ENCODE peak calls at places on chromosomes 11 and 22, in five cellular contexts. C is psoas muscle; M is T47D; Q is coronary artery; B is stimulated activated CD8-positive, alpha-beta memory T cell treated with anti-CD3 and anti-CD28 coated beads, Interleukin-15, amount 100 ng/mL, for 4 hours. K is an unnamed sample.

GRCh38 chr11:106399075-106399500 is 321.6 kb downstream of the AASDHPPT start:
- DNase-seq in M (no peak), B (no peak), Q (peak), C (peak), K (peak)

GRCh38 chr11:78635814-78636506 is 61.3 kb upstream of the NARS2 start:
- DNase-seq in M (no peak), C (no peak), B (no peak), Q (no peak), K (no peak)

GRCh38 chr11:109512680-109513079 is 90.7 kb downstream of the C11orf87 start:
- DNase-seq in B (no peak), Q (no peak), C (no peak), M (no peak), K (no peak)

GRCh38 chr11:111811445-111811844 is 45.3 kb upstream of the PPP2R1B start:
- DNase-seq in B (no peak), C (no peak), M (no peak), Q (no peak), K (no peak)

GRCh38 chr11:88303037-88303436 is 34.5 kb downstream of the CTSC start:
- DNase-seq in Q (no peak), C (no peak), B (no peak), M (no peak), K (no peak)

GRCh38 chr22:32951807-32952153 is 106.4 kb downstream of the SYN3 start:
- DNase-seq in C (peak), M (no peak), Q (no peak), B (no peak), K (no peak)

GRCh38 chr11:78647986-78648875 is 73.6 kb upstream of the NARS2 start:
- DNase-seq in B (no peak), M (no peak), Q (peak), C (no peak), K (peak)

GRCh38 chr22:37397246-37397645 is 30.0 kb downstream of the ELFN2 start:
- DNase-seq in Q (no peak), C (no peak), B (no peak), M (no peak), K (no peak)

GRCh38 chr11:59053387-59053786 is 32.7 kb upstream of the GLYATL1B start:
- DNase-seq in C (peak), Q (no peak), B (peak), M (no peak), K (peak)

GRCh38 chr11:20599424-20600346 is at the start of gene SLC6A5:
- DNase-seq in C (no peak), Q (no peak), B (no peak), M (peak), K (peak)

GRCh38 chr11:117179048-117179999 is 781 bp downstream of the SIDT2 start:
- DNase-seq in B (no peak), Q (peak), C (peak), M (no peak), K (peak)

GRCh38 chr22:46537221-46537945 is at the start of gene CELSR1:
- DNase-seq in M (peak), Q (no peak), C (peak), B (no peak), K (peak)

GRCh38 chr11:66361502-66361941 is 10.0 kb downstream of the SLC29A2 start:
- DNase-seq in C (peak), Q (no peak), M (no peak), B (no peak), K (no peak)

GRCh38 chr22:34702279-34702678 is 363.7 kb upstream of the ISX start:
- DNase-seq in C (no peak), B (no peak), Q (no peak), M (no peak), K (no peak)

GRCh38 chr22:19885841-19886592 is 31.3 kb upstream of the GNB1L start:
- DNase-seq in Q (no peak), C (no peak), M (no peak), B (no peak), K (no peak)

GRCh38 chr11:105230586-105230985 is 91.0 kb upstream of the CARD18 start:
- DNase-seq in M (no peak), C (no peak), Q (no peak), B (no peak), K (peak)

GRCh38 chr22:37663521-37664140 is 5.1 kb downstream of the PDXP start:
- DNase-seq in Q (no peak), M (no peak), B (no peak), C (peak), K (no peak)

GRCh38 chr22:33529424-33530113 is 390.7 kb downstream of the LARGE1 start:
- DNase-seq in M (no peak), B (no peak), C (no peak), Q (no peak), K (no peak)

GRCh38 chr11:29452131-29452530 is 564.7 kb downstream of the KCNA4 start:
- DNase-seq in M (no peak), Q (no peak), C (no peak), B (no peak), K (peak)

GRCh38 chr22:41907436-41908401 is 7.2 kb downstream of the SHISA8 start:
- DNase-seq in M (no peak), Q (no peak), C (no peak), B (no peak), K (no peak)

GRCh38 chr11:119338318-119338890 is 2.3 kb downstream of the C1QTNF5 start:
- DNase-seq in Q (peak), M (peak), B (no peak), C (peak), K (peak)

GRCh38 chr11:67820079-67820478 is 145.7 kb upstream of the ALDH3B2 start:
- DNase-seq in B (no peak), Q (no peak), C (no peak), M (no peak), K (no peak)

GRCh38 chr22:30027169-30027568 is 53.1 kb upstream of the HORMAD2 start:
- DNase-seq in C (no peak), M (no peak), Q (no peak), B (no peak), K (no peak)

GRCh38 chr11:64266339-64266738 is 15.0 kb downstream of the PLCB3 start:
- DNase-seq in M (no peak), C (peak), Q (no peak), B (no peak), K (peak)

GRCh38 chr11:78208257-78209165 is 19.8 kb downstream of the USP35 start:
- DNase-seq in B (no peak), Q (no peak), C (no peak), M (no peak), K (no peak)

GRCh38 chr11:86064236-86064803 is 4.6 kb downstream of the PICALM start:
- DNase-seq in Q (no peak), M (no peak), B (no peak), C (no peak), K (no peak)

GRCh38 chr22:40310081-40310770 is 36.1 kb upstream of the ADSL start:
- DNase-seq in M (no peak), B (no peak), C (no peak), Q (no peak), K (peak)

GRCh38 chr11:66846671-66847091 is 3.4 kb downstream of the RCE1 start:
- DNase-seq in C (peak), Q (no peak), M (no peak), B (no peak), K (no peak)

GRCh38 chr11:113906038-113906437 is 1.4 kb downstream of the HTR3B start:
- DNase-seq in M (peak), C (no peak), Q (no peak), B (no peak), K (no peak)

GRCh38 chr11:75184757-75185156 is 33.9 kb downstream of the SLCO2B1 start:
- DNase-seq in B (no peak), Q (no peak), M (no peak), C (no peak), K (peak)

GRCh38 chr11:58924230-58924629 is 15.1 kb upstream of the GLYATL1 start:
- DNase-seq in B (no peak), M (no peak), Q (no peak), C (no peak), K (no peak)

GRCh38 chr11:10556590-10556989 is 11.9 kb downstream of the LYVE1 start:
- DNase-seq in M (no peak), B (no peak), Q (no peak), C (no peak), K (no peak)

K was measured in RPMI7951.